ENCODE peak calls at places on chromosomes 1 and 21, in four cellular contexts. W is sigmoid colon, M is suprapubic skin, L is transverse colon. F is an unnamed sample.

GRCh38 chr1:86696522-86696921 is 7.9 kb upstream of the SH3GLB1 start:
- DNase-seq in W (no peak), M (no peak), L (no peak), F (no peak)

GRCh38 chr1:14140800-14141526 is 441.0 kb downstream of the PRDM2 start:
- DNase-seq in W (no peak), M (no peak), L (no peak), F (peak; percentile 31)

GRCh38 chr1:189369612-189370011 is 1108.1 kb downstream of the BRINP3 start:
- DNase-seq in W (no peak), M (no peak), L (no peak), F (no peak)

GRCh38 chr1:190084552-190084951 is 393.1 kb downstream of the BRINP3 start:
- DNase-seq in W (no peak), M (no peak), L (no peak), F (no peak)

GRCh38 chr1:173682174-173682573 is 12.5 kb upstream of the ANKRD45 start:
- DNase-seq in W (no peak), M (no peak), L (no peak), F (no peak)

GRCh38 chr21:45560106-45561021 is 18.1 kb upstream of the SLC19A1 start:
- DNase-seq in W (peak; percentile 43), M (peak; percentile 38), L (no peak), F (no peak)

GRCh38 chr1:66267211-66267940 is 266.6 kb upstream of the SGIP1 start:
- DNase-seq in W (no peak), M (no peak), L (no peak), F (no peak)

GRCh38 chr21:34874689-34875513 is 174.2 kb downstream of the RUNX1 start:
- DNase-seq in W (no peak), M (no peak), L (no peak), F (no peak)

GRCh38 chr1:233614173-233614742 is 352 bp downstream of the KCNK1 start:
- DNase-seq in W (no peak), M (no peak), L (peak; percentile 25), F (peak; percentile 84)

GRCh38 chr1:17239420-17239819 is 9.5 kb upstream of the PADI3 start:
- DNase-seq in W (no peak), M (no peak), L (peak; percentile 54), F (peak; percentile 28)

GRCh38 chr1:220786057-220786336 is 716 bp upstream of the MTARC1 start:
- DNase-seq in W (no peak), M (no peak), L (no peak), F (no peak)

DNA sequence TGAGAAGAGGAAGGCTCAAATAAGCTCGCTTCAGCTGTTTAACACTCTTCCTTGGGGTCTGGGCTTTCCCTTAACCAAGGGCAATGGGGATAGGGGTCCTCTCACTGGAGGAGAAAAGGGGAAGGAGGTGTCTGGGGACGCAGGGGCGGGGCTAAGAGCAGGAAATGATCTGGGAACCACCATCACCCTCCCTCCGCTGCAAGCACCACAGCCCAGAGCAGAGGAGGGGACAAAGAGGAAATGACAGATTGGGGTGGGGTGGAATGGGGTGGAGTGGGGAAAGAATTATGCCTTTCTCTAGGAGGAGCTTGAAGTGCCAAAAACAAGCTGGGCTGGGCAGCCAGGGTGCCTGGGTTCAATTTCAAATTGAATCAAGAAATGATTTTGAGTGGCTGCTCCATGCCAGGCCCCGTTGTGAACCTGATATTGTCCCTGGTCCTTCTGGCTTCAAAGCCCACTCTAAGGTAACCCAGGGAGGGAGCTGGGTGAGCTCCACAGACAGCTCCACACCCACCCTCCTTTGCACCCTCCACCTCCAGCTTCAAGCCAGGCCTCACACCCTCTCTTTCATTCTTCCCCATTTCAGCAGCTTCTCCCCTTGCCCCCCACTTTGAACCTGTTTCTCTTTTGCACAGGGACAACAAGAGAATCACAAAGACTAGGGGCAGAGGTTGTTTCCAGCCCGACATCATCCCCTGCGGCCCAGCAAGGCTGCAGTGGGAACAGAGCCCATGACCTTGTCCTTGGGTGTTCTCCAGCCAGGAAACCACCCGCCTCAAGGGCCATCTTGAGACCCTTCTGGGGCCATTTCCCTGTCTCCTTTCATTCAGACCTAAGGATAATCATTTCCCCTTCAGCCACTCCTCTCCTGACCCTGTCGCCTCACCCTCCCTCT is 1.1 kb downstream of the ARHGAP30 start:
- DNase-seq in W (peak; percentile 80), M (no peak), L (peak; percentile 78), F (no peak)
- H3K4me3 ChIP-seq in W (no peak overlapping the region), M (peak overlapping the region; percentile 44), L (peak overlapping the region; percentile 8), F (peak overlapping the region; percentile 58)

DNA sequence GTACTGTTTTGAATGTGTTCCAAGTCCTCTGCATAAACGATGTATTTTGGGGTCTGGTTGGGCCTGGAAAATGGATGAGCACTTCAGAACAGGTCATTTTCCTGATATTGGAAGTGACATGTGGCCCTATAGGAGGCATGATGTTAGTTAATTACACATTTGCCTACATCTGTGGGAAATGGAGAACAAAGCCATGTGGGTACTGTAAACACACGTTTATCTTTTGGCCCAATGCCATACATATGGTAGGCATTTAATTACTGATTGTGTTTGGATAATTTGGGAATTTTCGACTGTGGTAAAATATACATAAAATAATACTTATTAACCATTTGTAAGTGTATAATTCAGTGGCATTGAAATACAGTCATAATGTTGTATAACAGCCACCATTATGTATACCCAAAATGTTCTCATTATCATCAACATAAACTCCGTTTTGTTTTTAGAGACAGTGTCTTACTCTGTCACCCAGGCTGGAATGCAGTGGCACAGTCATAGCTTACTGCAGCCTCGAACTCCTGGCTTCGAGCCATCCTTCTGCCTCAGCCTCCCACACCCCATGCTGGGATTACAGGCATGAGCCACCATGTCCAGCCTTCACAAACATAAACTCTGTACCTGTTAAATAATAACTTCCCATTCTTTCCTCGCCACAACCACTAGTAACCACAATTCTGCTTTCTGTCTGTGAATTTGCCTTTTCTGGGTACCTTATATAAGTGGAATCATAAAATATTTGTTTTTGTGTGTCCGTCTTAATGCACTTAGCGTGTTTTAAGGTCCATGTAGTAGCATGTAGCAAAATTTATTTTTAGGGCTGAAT is 11.9 kb upstream of the RNPEP start:
- DNase-seq in W (no peak), M (no peak), L (no peak), F (no peak)
- TF ChIP-seq POLR2A in W (no peak), M (no peak), L (no peak), F (no peak)

GRCh38 chr1:143720087-143721023 is 251.4 kb downstream of the FAM72C start:
- DNase-seq in W (peak; percentile 67), M (peak; percentile 60), L (peak; percentile 44), F (peak; percentile 62)
- TF ChIP-seq POLR2AphosphoS5 in W (no peak), M (no peak), L (no peak), F (no peak)

DNA sequence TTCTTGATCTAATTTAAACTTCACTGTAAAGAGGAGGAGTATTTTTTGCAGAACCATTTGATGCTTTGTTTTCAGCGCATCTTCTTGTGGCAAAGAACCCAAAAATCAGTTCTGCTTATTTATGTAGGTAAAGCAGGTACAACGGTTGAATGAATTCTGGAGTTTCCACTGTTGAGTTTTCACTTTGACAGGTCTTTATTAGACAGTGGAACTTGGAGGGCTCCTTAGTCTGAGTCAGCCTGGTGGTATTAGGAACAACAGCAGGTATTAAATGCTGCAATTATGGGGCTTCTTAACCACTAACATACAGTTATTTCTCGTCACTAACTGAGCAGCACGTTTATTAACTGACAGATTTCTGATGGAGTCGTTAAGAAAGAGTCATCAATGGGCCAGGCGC is 1.2 kb downstream of the LRIG2 start:
- DNase-seq in W (no peak), M (no peak), L (no peak), F (no peak)
- H3K4me3 ChIP-seq in W (peak overlapping the region; percentile 66), M (peak overlapping the region; percentile 91), L (peak overlapping the region; percentile 82), F (no peak overlapping the region)

DNA sequence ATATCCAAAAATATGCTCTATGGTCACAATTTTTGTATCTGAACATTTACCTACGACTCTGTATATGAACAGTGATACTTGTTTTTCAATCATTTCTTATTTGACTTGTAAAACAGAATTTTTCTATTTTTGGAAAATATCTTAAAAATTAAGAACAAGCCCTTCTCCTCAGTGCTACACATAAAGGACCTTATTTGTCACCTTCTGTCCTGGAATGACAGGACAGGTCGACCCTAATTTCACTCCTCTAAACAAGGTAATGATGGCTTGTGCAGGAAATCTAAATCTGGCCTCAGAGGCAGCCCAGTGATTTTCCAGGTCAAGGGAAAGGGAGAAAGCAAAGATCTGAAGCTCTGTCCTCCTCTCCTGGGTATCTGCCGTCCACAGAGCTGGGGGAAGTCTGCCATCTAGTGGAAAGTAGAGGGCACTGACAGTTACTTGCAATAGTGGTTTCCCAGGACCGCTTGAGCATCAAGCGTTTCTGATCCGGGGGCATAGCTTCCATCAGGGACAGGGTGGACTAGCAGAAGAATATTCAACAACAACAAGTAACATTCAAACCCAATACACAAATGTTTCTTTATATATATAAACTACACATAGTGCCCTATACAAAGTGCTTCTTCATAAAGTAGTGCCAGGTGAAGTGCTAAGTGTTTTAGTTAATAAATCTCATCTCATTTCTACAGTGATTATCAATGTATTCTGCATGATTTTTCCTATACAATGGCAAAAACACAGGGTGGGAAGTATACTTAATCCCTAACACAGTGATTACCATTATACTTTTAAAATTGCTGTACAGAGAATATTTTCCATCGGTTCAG is 74.6 kb downstream of the SLC25A24 start:
- DNase-seq in W (peak; percentile 83), M (peak; percentile 82), L (peak; percentile 60), F (no peak)
- TF ChIP-seq POLR2A in W (no peak), M (no peak), L (no peak), F (no peak)

DNA sequence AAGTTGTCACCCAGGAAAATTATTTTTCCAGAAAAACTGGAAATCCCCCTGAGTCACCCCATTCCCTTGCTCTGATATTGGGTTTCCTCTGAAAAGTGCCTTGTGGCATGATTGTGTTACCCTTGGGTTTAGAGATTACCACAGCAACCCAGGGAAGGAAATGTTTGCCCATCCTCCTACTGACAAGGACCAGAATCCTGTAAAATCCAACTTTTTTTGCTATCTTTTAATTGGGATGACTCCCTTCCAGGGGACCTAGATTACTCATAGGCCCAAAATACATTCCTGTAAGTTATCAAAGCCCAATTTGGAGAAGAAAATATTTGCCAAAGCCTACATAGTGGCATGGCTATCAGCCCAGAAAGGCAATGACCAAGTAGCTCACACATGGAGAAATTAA is 16.6 kb upstream of the ZC3H11B start:
- DNase-seq in W (no peak), M (no peak), L (no peak), F (no peak)
- TF ChIP-seq POLR2AphosphoS5 in W (no peak), M (no peak), L (no peak), F (no peak)

GRCh38 chr1:41752514-41753170 is 166.1 kb downstream of the HIVEP3 start:
- DNase-seq in W (peak; percentile 26), M (no peak), L (no peak), F (no peak)

GRCh38 chr1:41749992-41750745 is 168.6 kb downstream of the HIVEP3 start:
- DNase-seq in W (peak; percentile 34), M (no peak), L (no peak), F (no peak)

GRCh38 chr1:41754540-41754939 is 164.2 kb downstream of the HIVEP3 start:
- DNase-seq in W (no peak), M (no peak), L (no peak), F (no peak)

DNA sequence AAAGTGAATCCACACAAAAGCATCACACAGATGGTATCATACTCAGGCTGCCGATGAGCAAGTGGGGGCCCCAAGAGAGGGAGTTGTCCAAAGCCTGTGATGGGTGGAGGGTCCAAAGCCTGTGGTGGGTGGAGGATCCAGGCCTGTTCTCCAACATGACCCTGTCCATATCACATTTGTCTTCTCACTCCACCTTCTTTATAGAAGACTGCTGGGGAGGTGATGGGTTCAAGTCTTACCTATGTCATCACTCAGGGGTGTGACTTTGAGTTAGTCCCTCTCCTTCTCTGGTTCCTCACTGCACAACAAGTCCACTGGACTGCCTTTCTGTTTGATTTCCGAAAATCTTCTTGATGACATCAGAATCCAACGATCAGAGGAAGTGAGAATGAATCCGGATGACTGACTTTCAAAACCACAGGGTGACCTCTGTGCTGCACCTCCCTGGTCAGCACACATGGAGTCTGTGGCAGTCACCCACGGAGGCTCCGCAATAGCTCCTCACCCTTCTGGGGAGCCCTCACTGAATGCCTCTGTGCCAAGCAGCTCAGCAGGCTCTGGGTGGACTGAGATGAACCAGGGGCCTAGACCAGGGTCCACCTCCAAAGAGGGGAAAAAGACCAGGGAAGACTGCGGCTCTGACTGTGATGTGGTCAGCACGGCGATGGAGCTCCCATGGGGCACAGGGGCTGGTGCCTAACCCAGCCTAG is 166.8 kb downstream of the HIVEP3 start:
- DNase-seq in W (peak; percentile 63), M (no peak), L (peak; percentile 21), F (peak; percentile 62)
- H3K4me3 ChIP-seq in W (no peak overlapping the region), M (no peak overlapping the region), L (no peak overlapping the region), F (no peak overlapping the region)

F was measured in upper lobe of left lung.